ENCODE peak calls at places on chromosomes 12 and 14, in five cellular contexts. Z is stimulated activated CD8-positive, alpha-beta memory T cell treated with anti-CD3 and anti-CD28 coated beads, Interleukin-7, amount 100 ng/mL, for 1 hour; D is stimulated activated CD4-positive, alpha-beta T cell treated with anti-CD3 and anti-CD28 coated beads, Interleukin-1b, Interleukin-23, amount 100 ng/mL, for 1 hour; I is GM19239; P is tibial artery. O is an unnamed sample.

GRCh38 chr12:65282840-65283239 is 4.4 kb downstream of the MSRB3 start:
- DNase-seq in Z (no peak), D (no peak), I (no peak), P (no peak), O (no peak)

GRCh38 chr14:75880512-75880911 is 101.3 kb downstream of the TGFB3 start:
- DNase-seq in Z (no peak), D (no peak), I (no peak), P (no peak), O (no peak)

GRCh38 chr12:107760207-107760816 is 625 bp downstream of the PRDM4 start:
- DNase-seq in Z (no peak), D (no peak), I (no peak), P (peak), O (peak)

GRCh38 chr14:53306267-53306721 is 153.2 kb upstream of the DDHD1 start:
- DNase-seq in Z (peak), D (peak), I (peak), P (peak), O (no peak)

GRCh38 chr14:63632932-63633514 is 8.6 kb downstream of the WDR89 start:
- DNase-seq in Z (no peak), D (no peak), I (peak), P (no peak), O (no peak)

GRCh38 chr12:129520736-129521135 is 383.1 kb downstream of the TMEM132D start:
- DNase-seq in Z (no peak), D (no peak), I (no peak), P (no peak), O (no peak)

GRCh38 chr12:49287876-49288275 is 7.1 kb upstream of the PRPH start:
- DNase-seq in Z (no peak), D (no peak), I (no peak), P (no peak), O (no peak)

GRCh38 chr14:26527095-26527494 is 70.7 kb downstream of the NOVA1 start:
- DNase-seq in Z (no peak), D (no peak), I (no peak), P (no peak), O (no peak)

GRCh38 chr12:16606201-16606849 is 363 bp upstream of the LMO3 start:
- DNase-seq in Z (no peak), D (no peak), I (no peak), P (peak), O (peak)

GRCh38 chr12:15854916-15855315 is 27.3 kb upstream of the STRAP start:
- DNase-seq in Z (no peak), D (no peak), I (no peak), P (no peak), O (no peak)

GRCh38 chr14:93909429-93910128 is 17.6 kb upstream of the FAM181A start:
- DNase-seq in Z (no peak), D (no peak), I (no peak), P (no peak), O (no peak)

GRCh38 chr14:105445901-105446845 is 26.5 kb downstream of the MTA1 start:
- DNase-seq in Z (no peak), D (no peak), I (no peak), P (no peak), O (no peak)

GRCh38 chr12:79375050-79375449 is 315.7 kb downstream of the PAWR start:
- DNase-seq in Z (no peak), D (no peak), I (no peak), P (no peak), O (no peak)

GRCh38 chr12:121789233-121789781 is 4.2 kb downstream of the RHOF start:
- DNase-seq in Z (no peak), D (no peak), I (no peak), P (no peak), O (peak)

GRCh38 chr12:27542628-27543027 is 18.6 kb downstream of the PPFIBP1 start:
- DNase-seq in Z (no peak), D (no peak), I (no peak), P (no peak), O (no peak)

GRCh38 chr14:104388011-104388521 is 191.5 kb upstream of the C14orf180 start:
- DNase-seq in Z (no peak), D (no peak), I (peak), P (peak), O (peak)

GRCh38 chr12:124699878-124700277 is 132.5 kb upstream of the NCOR2 start:
- DNase-seq in Z (no peak), D (no peak), I (no peak), P (no peak), O (no peak)

GRCh38 chr12:120234643-120235368 is 30.7 kb downstream of the PXN start:
- DNase-seq in Z (no peak), D (no peak), I (no peak), P (peak), O (peak)

GRCh38 chr14:85535916-85536834 is 6.2 kb downstream of the FLRT2 start:
- DNase-seq in Z (no peak), D (no peak), I (no peak), P (no peak), O (no peak)

GRCh38 chr12:90683871-90684270 is 271.1 kb downstream of the CCER1 start:
- DNase-seq in Z (no peak), D (no peak), I (no peak), P (no peak), O (no peak)

GRCh38 chr12:131511803-131512564 is 198.9 kb upstream of the SFSWAP start:
- DNase-seq in Z (no peak), D (no peak), I (no peak), P (no peak), O (no peak)

GRCh38 chr14:52951730-52952481 is 1.1 kb upstream of the FERMT2 start:
- DNase-seq in Z (no peak), D (no peak), I (no peak), P (peak), O (no peak)

GRCh38 chr14:31926652-31927347 is 150.3 kb upstream of the ARHGAP5 start:
- DNase-seq in Z (no peak), D (no peak), I (no peak), P (no peak), O (no peak)

GRCh38 chr14:95264271-95264973 is 55.3 kb downstream of the CLMN start:
- DNase-seq in Z (no peak), D (no peak), I (no peak), P (no peak), O (no peak)

GRCh38 chr14:71532349-71532748 is 399.9 kb upstream of the RGS6 start:
- DNase-seq in Z (no peak), D (no peak), I (no peak), P (peak), O (no peak)

GRCh38 chr12:103829092-103829491 is 11.9 kb downstream of the NT5DC3 start:
- DNase-seq in Z (no peak), D (no peak), I (no peak), P (no peak), O (no peak)

GRCh38 chr12:48454675-48455074 is 17.7 kb upstream of the ANP32D start:
- DNase-seq in Z (no peak), D (no peak), I (no peak), P (no peak), O (no peak)

GRCh38 chr12:132218915-132219314 is 74.7 kb downstream of the NOC4L start:
- DNase-seq in Z (no peak), D (peak), I (peak), P (no peak), O (no peak)

O was measured in pancreas.